ENCODE peak calls at places on chromosomes 16 and 17, in eight cellular contexts. X is nephron progenitor cell; G is activated T-helper 9 cell treated with anti-CD3 and anti-CD28 coated beads, Interleukin-2, amount 50 U/mL, for 16 hours; Y is activated T-helper 1 cell treated with anti-CD3 and anti-CD28 coated beads, Interleukin-2, amount 50 U/mL, for 16 hours; H is NCI-H1092 treated with DMSO at 0.1 percent for 48 hours; V is AG10803; I is activated effector memory CD4-positive, alpha-beta T cell treated with Interleukin-2 at 50 U/mL for 16 hours; A is IMR-90. N is an unnamed sample.

GRCh38 chr17:82283208-82283749 is 9.8 kb upstream of the CSNK1D start:
- DNase-seq in Y (no peak), V (peak; percentile 52), A (peak; percentile 93), X (no peak), G (no peak), I (no peak), H (peak; percentile 15), N (peak; percentile 87)

GRCh38 chr16:23257682-23258081 is 44.4 kb upstream of the SCNN1B start:
- DNase-seq in Y (no peak), X (no peak), H (no peak), V (no peak), I (no peak), G (no peak), A (no peak), N (no peak)

GRCh38 chr17:33342025-33342424 is 48.9 kb upstream of the ASIC2 start:
- DNase-seq in G (no peak), I (no peak), A (no peak), V (no peak), Y (no peak), X (no peak), H (no peak), N (no peak)

GRCh38 chr17:6381052-6381451 is 53.9 kb downstream of the AIPL1 start:
- DNase-seq in V (peak; percentile 31), I (no peak), X (no peak), A (no peak), H (no peak), Y (no peak), G (no peak), N (peak; percentile 40)

GRCh38 chr17:46950997-46951621 is 27.9 kb downstream of the RPRML start:
- DNase-seq in H (peak; percentile 16), Y (no peak), V (no peak), G (no peak), A (no peak), I (no peak), X (no peak), N (no peak)

GRCh38 chr16:5234295-5235050 is 136.9 kb upstream of the EEF2KMT start:
- DNase-seq in I (no peak), G (no peak), Y (no peak), A (no peak), X (no peak), H (no peak), V (no peak), N (no peak)

GRCh38 chr16:79269211-79269863 is 331.2 kb downstream of the MAF start:
- DNase-seq in A (no peak), H (no peak), X (no peak), G (peak; percentile 54), V (no peak), Y (peak; percentile 47), I (peak; percentile 21), N (no peak)

GRCh38 chr17:5502552-5502951 is 16.2 kb downstream of the MIS12 start:
- DNase-seq in X (no peak), I (no peak), H (no peak), Y (no peak), A (no peak), V (no peak), G (no peak), N (no peak)

GRCh38 chr16:76294691-76295214 is 17.6 kb downstream of the CNTNAP4 start:
- DNase-seq in V (no peak), H (no peak), I (no peak), G (no peak), A (no peak), Y (no peak), X (no peak), N (no peak)

GRCh38 chr16:10103096-10103495 is 79.1 kb downstream of the GRIN2A start:
- DNase-seq in V (peak; percentile 44), I (no peak), A (no peak), Y (no peak), H (no peak), G (no peak), X (no peak), N (peak; percentile 68)

GRCh38 chr16:86590501-86591144 is 12.3 kb downstream of the FOXL1 start:
- DNase-seq in I (no peak), G (no peak), A (peak; percentile 96), X (no peak), H (no peak), Y (no peak), V (peak; percentile 91), N (peak; percentile 80)

GRCh38 chr17:33183487-33184026 is 109.5 kb downstream of the ASIC2 start:
- DNase-seq in G (no peak), V (peak; percentile 45), H (no peak), Y (no peak), I (no peak), A (no peak), X (no peak), N (no peak)

GRCh38 chr16:2895813-2896212 is 12.8 kb downstream of the FLYWCH2 start:
- DNase-seq in H (no peak), V (no peak), I (no peak), Y (no peak), X (no peak), A (peak; percentile 43), G (no peak), N (no peak)

GRCh38 chr17:76992911-76993310 is 124.7 kb downstream of the MGAT5B start:
- DNase-seq in A (no peak), H (no peak), V (no peak), G (no peak), I (no peak), Y (no peak), X (no peak), N (no peak)

GRCh38 chr16:57994778-57995177 is 5.7 kb downstream of the ZNF319 start:
- DNase-seq in V (peak; percentile 31), A (peak; percentile 25), Y (no peak), X (peak; percentile 57), G (no peak), H (no peak), I (peak; percentile 36), N (no peak)

N was measured in HFFc6.